ENCODE peak calls at places on chromosomes 3 and 15, in ten cellular contexts. Y is stimulated activated CD8-positive, alpha-beta memory T cell treated with anti-CD3 and anti-CD28 coated beads, Interleukin-4, amount 100 ng/mL, for 1 hour; R is NCI-H774; N is OCI-M1; M is substantia nigra; G is tibial artery; Q is type B pancreatic cell; P is natural killer cell; D is T-cell; X is NCI-H1092. I is an unnamed sample.

GRCh38 chr3:52506266-52506966 is 11.3 kb downstream of the STAB1 start:
- DNase-seq in R (no peak), D (no peak), X (no peak), Y (no peak), P (no peak), G (no peak), Q (no peak), M (no peak), N (no peak), I (no peak)

GRCh38 chr3:4979401-4980228 is at the start of gene BHLHE40:
- DNase-seq in Q (no peak), Y (no peak), N (peak; percentile 84), M (no peak), D (no peak), R (no peak), X (no peak), G (no peak), P (no peak), I (no peak)

GRCh38 chr3:23877324-23877980 is 39.3 kb downstream of the NKIRAS1 start:
- DNase-seq in D (no peak), P (no peak), X (no peak), Y (no peak), M (peak; percentile 13), N (no peak), R (no peak), G (no peak), Q (no peak), I (no peak)

GRCh38 chr3:62559831-62560445 is 186.6 kb upstream of the FEZF2 start:
- DNase-seq in M (no peak), X (no peak), Q (no peak), N (peak; percentile 46), D (no peak), P (no peak), R (no peak), Y (no peak), G (no peak), I (no peak)

GRCh38 chr15:57504599-57504940 is 87.1 kb upstream of the MYZAP start:
- DNase-seq in R (no peak), P (no peak), G (no peak), Y (no peak), N (no peak), D (no peak), Q (no peak), M (no peak), X (no peak), I (no peak)

GRCh38 chr15:76968310-76968709 is 26.6 kb upstream of the PSTPIP1 start:
- DNase-seq in G (no peak), Y (no peak), M (no peak), P (no peak), X (no peak), N (no peak), R (no peak), Q (no peak), D (no peak), I (no peak)

GRCh38 chr3:64924961-64925360 is 237.2 kb upstream of the ADAMTS9 start:
- DNase-seq in Y (no peak), P (no peak), D (no peak), G (no peak), R (no peak), X (no peak), Q (no peak), N (no peak), M (no peak), I (no peak)

GRCh38 chr15:83057002-83057401 is 10.1 kb downstream of the BTBD1 start:
- DNase-seq in N (no peak), M (no peak), G (no peak), Y (no peak), D (no peak), X (no peak), R (no peak), Q (no peak), P (no peak), I (no peak)

GRCh38 chr3:191901746-191902145 is 440.8 kb downstream of the PYDC2 start:
- DNase-seq in N (no peak), D (no peak), Q (no peak), R (no peak), X (no peak), M (no peak), P (no peak), G (no peak), Y (no peak), I (no peak)

GRCh38 chr15:63973212-63974009 is 72.9 kb downstream of the DAPK2 start:
- DNase-seq in Y (no peak), R (no peak), D (no peak), M (no peak), X (no peak), P (no peak), N (no peak), Q (no peak), G (no peak), I (no peak)

GRCh38 chr3:169034401-169034800 is 629.1 kb downstream of the MECOM start:
- DNase-seq in Y (no peak), P (no peak), D (no peak), Q (no peak), G (no peak), R (no peak), M (no peak), X (no peak), N (no peak), I (no peak)

GRCh38 chr15:69852482-69853275 is 245.0 kb downstream of the TLE3 start:
- DNase-seq in Y (no peak), Q (no peak), R (no peak), M (no peak), D (no peak), G (no peak), P (no peak), N (no peak), X (no peak), I (no peak)

GRCh38 chr15:53312707-53313106 is 446.8 kb downstream of the WDR72 start:
- DNase-seq in M (no peak), G (no peak), P (no peak), X (no peak), R (no peak), N (no peak), D (no peak), Q (no peak), Y (no peak), I (no peak)

GRCh38 chr3:170233532-170233931 is 11.3 kb downstream of the PRKCI start:
- DNase-seq in N (peak; percentile 72), Q (no peak), M (no peak), R (no peak), G (no peak), D (no peak), P (no peak), Y (no peak), X (no peak), I (no peak)

GRCh38 chr3:13547591-13548371 is 1.1 kb upstream of the FBLN2 start:
- DNase-seq in Y (no peak), Q (no peak), P (no peak), M (no peak), G (no peak), D (no peak), X (no peak), R (no peak), N (no peak), I (no peak)

GRCh38 chr3:181596126-181596525 is 115.6 kb upstream of the SOX2 start:
- DNase-seq in P (no peak), Q (no peak), X (no peak), D (no peak), R (no peak), M (no peak), Y (no peak), N (no peak), G (no peak), I (no peak)

GRCh38 chr3:167941234-167941995 is 154.3 kb downstream of the GOLIM4 start:
- DNase-seq in R (no peak), M (no peak), Y (no peak), N (peak; percentile 94), D (no peak), X (no peak), Q (no peak), G (peak; percentile 72), P (no peak), I (no peak)

GRCh38 chr15:75731248-75732100 is 18.8 kb upstream of the CSPG4 start:
- DNase-seq in D (no peak), M (no peak), N (no peak), G (peak; percentile 67), Q (no peak), R (no peak), P (no peak), X (peak; percentile 2), Y (no peak), I (no peak)

GRCh38 chr3:158540066-158540465 is 30.9 kb upstream of the MLF1 start:
- DNase-seq in N (no peak), M (no peak), Q (no peak), R (no peak), G (no peak), D (no peak), P (no peak), X (no peak), Y (no peak), I (no peak)

GRCh38 chr15:91135201-91136130 is 35.4 kb downstream of the SV2B start:
- DNase-seq in R (no peak), X (no peak), G (no peak), D (no peak), P (no peak), Y (no peak), Q (no peak), M (no peak), N (peak; percentile 22), I (no peak)

GRCh38 chr3:99919694-99920093 is 102.0 kb downstream of the CMSS1 start:
- DNase-seq in Y (no peak), P (no peak), N (no peak), Q (no peak), G (no peak), M (no peak), D (no peak), X (no peak), R (no peak), I (no peak)

GRCh38 chr3:24545917-24546316 is 51.3 kb upstream of the THRB start:
- DNase-seq in Q (no peak), X (no peak), M (no peak), G (peak; percentile 81), R (no peak), P (no peak), N (no peak), D (no peak), Y (no peak), I (no peak)

GRCh38 chr15:70149667-70150404 is 52.1 kb upstream of the TLE3 start:
- DNase-seq in P (no peak), Y (no peak), Q (no peak), R (no peak), X (no peak), D (no peak), G (no peak), M (no peak), N (peak; percentile 52), I (no peak)

GRCh38 chr3:169812124-169812843 is 386 bp upstream of the LRRIQ4 start:
- DNase-seq in P (peak; percentile 46), N (no peak), G (peak; percentile 82), Y (no peak), R (peak; percentile 91), D (peak; percentile 19), M (peak; percentile 47), X (peak; percentile 63), Q (peak; percentile 80), I (no peak)

GRCh38 chr3:100032262-100032661 is 82.0 kb downstream of the FILIP1L start:
- DNase-seq in R (no peak), X (no peak), G (no peak), M (no peak), Q (no peak), D (no peak), N (peak; percentile 65), P (no peak), Y (no peak), I (no peak)

GRCh38 chr15:58299311-58299850 is 132.4 kb upstream of the LIPC start:
- DNase-seq in G (no peak), M (no peak), R (no peak), N (no peak), D (no peak), Q (no peak), P (no peak), X (no peak), Y (no peak), I (no peak)

GRCh38 chr3:46668116-46668515 is 25.4 kb downstream of the ALS2CL start:
- DNase-seq in X (no peak), D (no peak), M (no peak), R (no peak), Y (no peak), Q (no peak), N (no peak), P (no peak), G (peak; percentile 58), I (no peak)

GRCh38 chr15:52008698-52009434 is 10.2 kb upstream of the MAPK6 start:
- DNase-seq in Q (no peak), D (no peak), M (no peak), Y (no peak), G (no peak), R (peak; percentile 72), N (peak; percentile 53), P (no peak), X (peak; percentile 13), I (no peak)

I was measured in activated T-helper 1 cell treated with anti-CD3 and anti-CD28 coated beads, Interleukin-2, amount 50 U/mL, for 16 hours.